ENCODE peak calls at places on chromosome 18, in four cellular contexts. O is WTC11, W is K562, E is HepG2. C is an unnamed sample.

GRCh38 chr18:62183578-62184195 is 3.2 kb downstream of the PIGN start:
- DNase-seq in O (no peak), W (peak), E (peak), C (peak)

GRCh38 chr18:159037-159652 is 788 bp downstream of the USP14 start:
- DNase-seq in W (no peak), E (peak), O (no peak), C (peak)

GRCh38 chr18:36379426-36379984 is 82.0 kb downstream of the FHOD3 start:
- DNase-seq in O (no peak), E (no peak), W (no peak), C (no peak)

GRCh38 chr18:8279348-8279747 is 329.9 kb upstream of the RAB12 start:
- DNase-seq in W (no peak), O (no peak), E (no peak), C (no peak)

GRCh38 chr18:27298215-27298804 is 113.2 kb upstream of the CHST9 start:
- DNase-seq in W (no peak), O (no peak), E (peak), C (no peak)

GRCh38 chr18:37574113-37574512 is 8.5 kb upstream of the CELF4 start:
- DNase-seq in O (no peak), W (no peak), E (no peak), C (no peak)

GRCh38 chr18:23337599-23338444 is 115.3 kb upstream of the RIOK3 start:
- DNase-seq in E (peak), O (no peak), W (no peak), C (peak)

GRCh38 chr18:48326901-48327675 is 82.1 kb downstream of the ZBTB7C start:
- DNase-seq in E (no peak), O (no peak), W (no peak), C (no peak)

GRCh38 chr18:75216212-75216925 is 5.8 kb downstream of the TSHZ1 start:
- DNase-seq in O (no peak), E (no peak), W (no peak), C (no peak)

GRCh38 chr18:46657115-46657955 is at the start of gene LOXHD1:
- DNase-seq in W (no peak), E (no peak), O (peak), C (no peak)

GRCh38 chr18:199768-200167 is 41.4 kb downstream of the USP14 start:
- DNase-seq in O (no peak), W (no peak), E (no peak), C (no peak)

GRCh38 chr18:3973191-3973590 is 481.9 kb downstream of the DLGAP1 start:
- DNase-seq in W (no peak), O (no peak), E (no peak), C (no peak)

GRCh38 chr18:3972291-3972985 is 482.7 kb downstream of the DLGAP1 start:
- DNase-seq in E (no peak), W (no peak), O (peak), C (no peak)

GRCh38 chr18:3970929-3971328 is 484.2 kb downstream of the DLGAP1 start:
- DNase-seq in W (no peak), O (peak), E (no peak), C (no peak)

GRCh38 chr18:3966246-3966984 is 488.7 kb downstream of the DLGAP1 start:
- DNase-seq in E (no peak), O (no peak), W (no peak), C (no peak)

DNA sequence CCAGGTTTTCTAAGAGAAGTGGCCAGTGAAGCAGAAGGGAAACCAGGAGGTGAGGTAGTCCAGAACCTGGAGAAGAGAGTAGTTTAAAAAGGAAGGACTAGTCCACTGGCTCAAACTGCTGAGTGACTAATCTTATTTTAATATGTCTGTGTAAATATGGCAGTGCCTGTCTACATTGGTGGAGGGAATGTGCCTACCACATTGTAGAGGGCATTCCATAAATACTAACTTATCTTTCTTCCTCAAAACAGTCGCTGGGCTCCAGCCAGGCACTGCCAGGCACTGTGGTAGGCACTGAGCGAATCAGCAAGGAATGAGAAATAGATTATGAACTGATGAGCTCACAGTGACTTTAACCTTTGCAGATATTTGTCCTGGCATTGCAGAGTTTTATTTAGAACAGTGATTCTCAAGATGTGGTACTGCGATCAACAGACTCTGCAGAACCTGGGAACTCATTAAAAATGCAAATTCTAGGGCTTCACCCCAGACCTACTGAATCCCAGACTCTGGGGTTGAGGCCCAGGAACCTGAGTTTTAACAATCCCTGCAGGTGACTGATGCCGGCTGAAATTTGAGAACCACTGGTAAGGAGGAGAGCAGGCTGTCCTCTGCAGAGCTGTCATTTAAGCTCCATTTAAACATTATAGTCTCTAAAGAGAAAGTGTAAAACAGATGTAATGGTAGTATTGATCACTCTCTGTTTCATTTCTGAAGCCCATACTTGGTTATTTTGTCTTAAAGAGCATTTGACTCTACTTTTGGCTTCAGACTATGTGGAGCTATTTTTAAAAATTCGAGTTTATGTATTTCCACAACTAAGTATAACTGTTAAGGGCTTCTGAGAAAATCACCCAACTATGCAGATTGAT is 487.9 kb downstream of the DLGAP1 start:
- DNase-seq in O (peak), E (no peak), W (no peak), C (no peak)
- TF ChIP-seq FOXJ3 in O (no peak), E (no peak), W (no peak), C (no peak)

GRCh38 chr18:53534203-53534602 is 690.3 kb downstream of the MBD2 start:
- DNase-seq in E (no peak), W (no peak), O (no peak), C (no peak)

DNA sequence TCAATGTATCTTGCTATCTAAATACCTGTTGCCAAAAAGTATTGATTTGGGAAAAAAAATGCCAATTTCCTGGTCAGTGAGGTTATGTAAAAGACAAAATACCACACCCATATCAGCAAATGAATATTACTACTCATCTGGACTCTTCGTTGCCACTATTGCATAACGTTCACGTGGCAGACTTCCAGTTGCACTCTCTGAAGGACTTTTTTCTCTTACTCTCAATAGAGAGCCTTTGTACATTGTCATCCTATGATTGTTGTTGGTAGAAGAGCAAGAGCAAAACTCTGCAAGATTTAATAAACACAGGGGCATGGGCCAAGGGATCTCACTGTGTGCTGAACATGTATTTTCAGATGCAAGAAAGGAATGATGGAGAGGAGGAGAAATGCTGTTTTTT is 689.8 kb downstream of the MBD2 start:
- DNase-seq in O (no peak), E (no peak), W (no peak), C (no peak)
- TF ChIP-seq FOXJ3 in O (no peak), E (no peak), W (no peak), C (no peak)

GRCh38 chr18:12599543-12599942 is 58.4 kb downstream of the SPIRE1 start:
- DNase-seq in W (no peak), O (no peak), E (no peak), C (no peak)
- TF ChIP-seq FOXJ3 in W (no peak), O (no peak), E (no peak), C (no peak)

DNA sequence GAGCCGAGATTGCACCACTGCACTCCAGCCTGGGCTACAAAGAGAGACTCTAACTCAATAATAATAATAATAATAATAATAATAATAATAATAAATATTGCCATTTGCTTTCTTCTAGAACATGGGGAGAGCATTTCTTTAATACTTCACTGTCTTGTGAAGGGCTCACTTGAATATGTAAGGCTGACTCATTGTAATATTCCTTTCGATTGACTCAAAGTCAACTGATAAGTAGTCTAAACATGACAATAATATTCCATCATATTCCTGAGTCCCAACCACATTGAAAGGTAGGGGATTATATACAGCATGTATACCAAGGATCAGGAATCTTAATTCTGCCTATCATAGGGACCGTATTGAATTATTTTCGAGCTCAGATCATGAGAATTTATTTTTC is 949.2 kb downstream of the DSC3 start:
- DNase-seq in E (no peak), O (no peak), W (no peak), C (no peak)
- TF ChIP-seq FOXJ3 in E (no peak), O (no peak), W (no peak), C (no peak)

GRCh38 chr18:6728809-6729246 is 688 bp upstream of the ARHGAP28 start:
- DNase-seq in E (no peak), W (no peak), O (no peak), C (no peak)

GRCh38 chr18:6731197-6731596 is 1.7 kb downstream of the ARHGAP28 start:
- DNase-seq in E (no peak), O (no peak), W (no peak), C (no peak)

GRCh38 chr18:6728318-6728717 is 1.2 kb upstream of the ARHGAP28 start:
- DNase-seq in W (no peak), E (no peak), O (no peak), C (no peak)

GRCh38 chr18:6732952-6733351 is 3.4 kb downstream of the ARHGAP28 start:
- DNase-seq in W (no peak), O (no peak), E (no peak), C (no peak)

GRCh38 chr18:6729247-6730091 is at the start of gene ARHGAP28:
- DNase-seq in E (no peak), O (peak), W (peak), C (peak)
- TF ChIP-seq FOXJ3 in E (no peak), O (no peak), W (no peak), C (no peak)

GRCh38 chr18:68566991-68567390 is 147.9 kb downstream of the TMX3 start:
- DNase-seq in W (no peak), O (no peak), E (no peak), C (no peak)

GRCh38 chr18:68564348-68564747 is 150.6 kb downstream of the TMX3 start:
- DNase-seq in W (no peak), O (no peak), E (no peak), C (no peak)

GRCh38 chr18:68568364-68568763 is 146.5 kb downstream of the TMX3 start:
- DNase-seq in E (no peak), W (no peak), O (no peak), C (no peak)

GRCh38 chr18:68560128-68560527 is 154.8 kb downstream of the TMX3 start:
- DNase-seq in O (no peak), E (no peak), W (no peak), C (no peak)

DNA sequence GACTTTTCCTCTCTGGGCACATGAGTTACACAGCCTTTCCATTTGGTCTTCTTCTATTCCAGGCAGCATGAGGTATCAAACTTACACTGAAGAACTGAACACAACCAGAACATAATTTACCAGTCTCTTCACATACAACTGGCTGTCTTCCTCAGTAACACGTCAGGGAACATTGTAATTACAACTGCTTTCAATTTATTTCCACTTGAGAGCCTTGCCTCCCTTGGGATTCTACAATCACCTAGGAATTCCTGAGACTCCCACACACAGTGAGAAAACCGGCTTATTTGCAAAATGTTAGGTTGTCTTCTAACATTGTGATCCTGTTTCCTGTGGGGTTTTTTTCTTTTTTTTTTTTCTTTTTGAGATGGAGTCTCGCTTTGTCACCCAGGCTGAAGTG is 149.9 kb downstream of the TMX3 start:
- DNase-seq in E (no peak), W (no peak), O (no peak), C (no peak)
- TF ChIP-seq FOXJ3 in E (no peak), W (no peak), O (no peak), C (no peak)

DNA sequence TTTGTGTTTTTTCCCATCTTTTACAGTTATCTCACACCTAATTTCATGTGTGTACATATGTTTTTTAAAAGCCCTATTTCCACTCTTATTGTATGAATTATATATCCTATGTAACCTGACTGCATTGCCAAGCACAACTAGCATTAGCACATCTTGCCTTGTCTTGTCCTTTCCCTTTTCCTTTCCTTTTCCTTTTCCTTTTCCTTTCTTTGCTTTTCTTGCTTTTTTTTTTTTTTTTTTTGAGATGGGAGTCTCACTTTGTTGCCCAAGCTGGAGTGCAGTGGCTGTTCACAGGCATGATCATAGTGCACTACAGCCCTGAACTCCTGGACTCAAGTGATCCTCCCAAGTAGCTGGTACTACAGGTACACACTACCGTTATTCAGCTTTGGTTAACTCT is 172.7 kb upstream of the BOD1L2 start:
- DNase-seq in W (no peak), E (no peak), O (no peak), C (no peak)
- TF ChIP-seq FOXJ3 in W (no peak), E (no peak), O (no peak), C (no peak)

C was measured in SK-N-SH.